ENCODE peak calls at places on chromosome 2, in nine cellular contexts. E, Q, A, W, X, N, O, I and Y are unnamed samples.
A peak's percentile ranks its signal among the peaks of the same experiment; 100 is the strongest.

GRCh38 chr2:113797237-113797636 is 40.8 kb upstream of the SLC35F5 start:
- DNase-seq in W (no peak), Q (no peak), E (no peak), O (no peak), A (no peak), I (no peak), N (no peak), X (no peak), Y (no peak)

GRCh38 chr2:181686566-181687185 is 6.4 kb upstream of the NEUROD1 start:
- DNase-seq in N (no peak), W (no peak), X (no peak), O (no peak), Q (no peak), A (no peak), E (no peak), I (no peak), Y (no peak)

GRCh38 chr2:110637093-110637492 is 40.8 kb downstream of the BUB1 start:
- DNase-seq in N (no peak), X (no peak), O (no peak), A (no peak), Q (no peak), E (no peak), I (no peak), W (no peak), Y (no peak)

GRCh38 chr2:189685540-189686229 is 11.2 kb downstream of the ANKAR start:
- DNase-seq in O (peak; percentile 68), Q (peak; percentile 53), X (no peak), N (no peak), I (peak; percentile 79), E (peak; percentile 59), A (no peak), W (no peak), Y (peak; percentile 35)

GRCh38 chr2:11073251-11073650 is 82.0 kb upstream of the SLC66A3 start:
- DNase-seq in I (peak; percentile 62), W (no peak), Q (no peak), X (peak; percentile 27), N (no peak), O (no peak), E (peak; percentile 12), A (peak; percentile 85), Y (no peak)

GRCh38 chr2:189442468-189442867 is 1.2 kb downstream of the WDR75 start:
- DNase-seq in Q (no peak), O (no peak), I (no peak), W (no peak), X (no peak), A (no peak), N (peak; percentile 17), E (no peak), Y (no peak)

GRCh38 chr2:200703132-200703925 is 108.4 kb upstream of the BZW1 start:
- DNase-seq in I (peak; percentile 88), A (peak; percentile 69), O (peak; percentile 49), W (no peak), N (no peak), Q (peak; percentile 51), X (peak; percentile 25), E (peak; percentile 67), Y (peak; percentile 39)

GRCh38 chr2:240906141-240906910 is at the start of gene CROCC2:
- DNase-seq in W (no peak), I (no peak), X (no peak), E (no peak), O (no peak), A (peak; percentile 48), N (no peak), Q (no peak), Y (no peak)

GRCh38 chr2:26477911-26478253 is at the start of gene OTOF:
- DNase-seq in A (no peak), O (peak; percentile 63), I (peak; percentile 89), Q (peak; percentile 49), X (no peak), E (peak; percentile 37), N (peak; percentile 48), W (no peak), Y (no peak)

GRCh38 chr2:57448816-57449215 is 597.8 kb upstream of the VRK2 start:
- DNase-seq in O (no peak), E (no peak), Q (no peak), N (no peak), A (no peak), X (no peak), W (no peak), I (no peak), Y (no peak)

GRCh38 chr2:57450170-57450569 is 596.4 kb upstream of the VRK2 start:
- DNase-seq in X (no peak), A (no peak), O (no peak), Q (no peak), E (peak; percentile 12), I (no peak), W (no peak), N (no peak), Y (no peak)

DNA sequence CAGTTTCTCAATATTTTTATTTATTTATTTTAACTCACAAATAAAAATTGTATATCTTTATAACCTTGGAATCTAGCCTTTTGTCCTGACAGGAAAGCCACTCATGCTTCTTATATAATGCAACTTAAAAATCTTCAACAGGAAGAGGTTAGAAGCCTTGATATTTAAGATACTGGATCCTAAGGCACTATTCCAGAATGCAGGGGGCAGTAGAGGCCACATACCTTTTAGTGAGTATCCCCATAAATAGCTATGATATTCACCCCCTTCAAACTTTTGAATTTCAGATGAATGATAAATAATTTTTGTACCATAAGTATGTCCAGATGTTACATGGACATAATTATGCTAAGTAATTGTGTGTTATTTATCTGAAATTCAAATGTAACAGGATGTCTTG is 592.7 kb upstream of the VRK2 start:
- DNase-seq in I (no peak), X (no peak), W (no peak), Q (no peak), O (no peak), A (peak; percentile 7), N (no peak), E (no peak), Y (no peak)
- TF ChIP-seq CTCF in I (no peak), X (no peak), W (no peak), Q (peak; percentile 21), O (no peak), A (peak; percentile 48), N (no peak), E (peak; percentile 33), Y (peak; percentile 7)

GRCh38 chr2:6337123-6337830 is 528.4 kb downstream of the CMPK2 start:
- DNase-seq in A (no peak), W (no peak), X (no peak), N (no peak), I (no peak), O (no peak), Q (no peak), E (no peak), Y (no peak)

GRCh38 chr2:6343076-6343475 is 522.6 kb downstream of the CMPK2 start:
- DNase-seq in E (no peak), Q (no peak), W (no peak), I (no peak), N (no peak), A (no peak), O (no peak), X (no peak), Y (no peak)

GRCh38 chr2:6341730-6342129 is 524.0 kb downstream of the CMPK2 start:
- DNase-seq in A (no peak), N (no peak), Q (no peak), W (no peak), E (no peak), X (no peak), O (no peak), I (no peak), Y (no peak)

DNA sequence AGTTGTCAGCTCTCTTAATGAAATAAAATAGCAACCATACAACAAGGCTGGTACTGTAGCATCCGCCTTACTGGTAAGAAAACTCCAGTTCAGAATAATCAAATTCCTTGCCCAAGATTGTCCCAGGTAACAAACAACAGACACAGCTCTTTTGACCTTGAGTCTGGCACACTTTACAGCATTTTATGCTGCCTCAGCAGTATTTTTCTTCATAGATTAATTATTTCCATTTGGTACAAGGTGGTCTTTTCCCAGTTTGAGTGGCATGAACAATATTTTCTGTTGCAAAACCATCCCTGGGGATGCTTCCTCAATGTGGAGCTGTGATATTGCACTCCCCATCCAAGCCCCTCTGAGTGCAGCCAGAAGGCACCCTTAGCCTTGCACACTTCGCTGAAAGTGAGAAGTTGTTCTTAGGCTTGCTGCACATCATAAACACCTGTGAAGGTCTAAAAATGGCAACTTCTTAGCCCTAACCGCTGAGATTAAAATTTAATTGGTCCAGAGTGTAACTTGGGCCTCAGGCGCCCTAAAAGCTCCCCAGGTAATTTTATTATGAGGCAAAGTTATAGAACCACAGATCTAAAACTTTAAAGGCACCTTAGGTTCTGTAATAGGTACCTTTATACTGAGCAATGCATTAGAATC is 523.3 kb downstream of the CMPK2 start:
- DNase-seq in E (no peak), O (no peak), I (no peak), W (no peak), A (no peak), Q (no peak), X (no peak), N (no peak), Y (no peak)
- H3K4me3 ChIP-seq in E (no peak overlapping the region), O (no peak overlapping the region), I (no peak overlapping the region), W (no peak overlapping the region), A (no peak overlapping the region), Q (no peak overlapping the region), X (no peak overlapping the region), N (no peak overlapping the region), Y (no peak overlapping the region)

DNA sequence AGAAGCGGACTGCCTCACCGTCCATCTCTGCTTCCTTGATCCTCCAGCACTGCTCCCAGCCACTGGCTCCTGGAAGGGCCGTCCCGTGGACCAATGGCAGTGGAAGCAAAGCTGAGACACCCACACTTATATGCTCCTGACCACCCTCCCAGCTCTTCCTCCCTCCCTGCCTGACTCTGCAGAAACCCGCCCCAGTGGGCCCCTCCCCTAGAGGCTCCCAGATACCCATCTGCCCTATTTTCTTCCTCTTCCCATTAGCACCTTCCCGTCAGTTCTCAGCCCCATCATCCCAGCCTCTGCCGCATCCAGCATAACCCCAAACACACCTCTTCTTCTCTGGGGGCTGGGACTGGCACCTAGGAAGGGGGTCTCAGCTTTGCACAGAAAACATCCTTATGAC is at the start of gene CLEC4F:
- DNase-seq in X (no peak), W (no peak), A (no peak), O (no peak), E (no peak), I (no peak), Q (no peak), N (no peak), Y (no peak)
- H3K27me3 ChIP-seq in X (no peaks in the 10 kb centered on the region), W (no peaks in the 10 kb centered on the region), A (no peaks in the 10 kb centered on the region), O (peaks cover 25% of the 10 kb centered on the region), E (no peaks in the 10 kb centered on the region), I (no peaks in the 10 kb centered on the region), Q (peaks cover 2% of the 10 kb centered on the region), N (no peaks in the 10 kb centered on the region), Y (peaks cover 11% of the 10 kb centered on the region)

GRCh38 chr2:3747032-3747654 is 43.8 kb downstream of the DCDC2C start:
- DNase-seq in E (no peak), O (no peak), Q (no peak), W (no peak), I (no peak), A (no peak), X (no peak), N (no peak), Y (no peak)

GRCh38 chr2:3743951-3744555 is 40.7 kb downstream of the DCDC2C start:
- DNase-seq in A (no peak), O (no peak), W (no peak), X (no peak), N (no peak), E (no peak), I (no peak), Q (no peak), Y (no peak)

GRCh38 chr2:3742743-3743142 is 39.4 kb downstream of the DCDC2C start:
- DNase-seq in X (no peak), W (no peak), Q (no peak), E (no peak), I (no peak), A (no peak), N (no peak), O (no peak), Y (no peak)

GRCh38 chr2:3741867-3742602 is 38.7 kb downstream of the DCDC2C start:
- DNase-seq in Q (no peak), I (no peak), W (no peak), E (no peak), O (no peak), X (no peak), A (peak; percentile 18), N (no peak), Y (no peak)

GRCh38 chr2:3745901-3746300 is 42.5 kb downstream of the DCDC2C start:
- DNase-seq in O (no peak), Q (no peak), I (no peak), N (no peak), X (no peak), W (no peak), A (no peak), E (no peak), Y (no peak)
- TF ChIP-seq CTCF in O (no peak), Q (no peak), I (no peak), N (no peak), X (no peak), W (no peak), A (no peak), E (no peak), Y (no peak)